ENCODE peak calls at places on chromosomes 4 and X, in five cellular contexts. P is WTC11, T is HEK293T, R is H1, B is K562. S is an unnamed sample.
A peak's percentile ranks its signal among the peaks of the same experiment; 100 is the strongest.

GRCh38 chr4:129804458-129804981 is 708.6 kb downstream of the C4orf33 start:
- DNase-seq in P (no peak), T (peak; percentile 20), R (no peak), B (no peak), S (no peak)

GRCh38 chr4:30718889-30719252 is 1.3 kb upstream of the PCDH7 start:
- DNase-seq in P (no peak), T (no peak), R (no peak), B (no peak), S (no peak)

GRCh38 chrX:115949900-115950822 is 220.4 kb upstream of the AGTR2 start:
- DNase-seq in P (peak; percentile 40), T (peak; percentile 46), R (no peak), B (no peak), S (peak; percentile 33)

GRCh38 chr4:110586137-110586850 is 36.6 kb downstream of the PITX2 start:
- DNase-seq in P (no peak), T (peak; percentile 57), R (no peak), B (no peak), S (no peak)

GRCh38 chrX:71911023-71911730 is 532 bp downstream of the NHSL2 start:
- DNase-seq in P (peak; percentile 73), T (peak; percentile 46), R (peak; percentile 73), B (no peak), S (no peak)

GRCh38 chr4:110270492-110271197 is 72.2 kb upstream of the ELOVL6 start:
- DNase-seq in P (no peak), T (no peak), R (no peak), B (no peak), S (no peak)

GRCh38 chrX:22800360-22800759 is 199.4 kb upstream of the DDX53 start:
- DNase-seq in P (no peak), T (no peak), R (no peak), B (no peak), S (no peak)

GRCh38 chrX:94400488-94400887 is 726.5 kb downstream of the FAM133A start:
- DNase-seq in P (peak; percentile 9), T (no peak), R (no peak), B (no peak), S (peak; percentile 0)

GRCh38 chr4:85407546-85407945 is 67.4 kb upstream of the ARHGAP24 start:
- DNase-seq in P (no peak), T (no peak), R (no peak), B (no peak), S (no peak)

GRCh38 chr4:67659065-67659464 is 41.9 kb downstream of the UBA6 start:
- DNase-seq in P (no peak), T (no peak), R (no peak), B (no peak), S (no peak)

GRCh38 chr4:76892001-76892400 is 5.9 kb downstream of the SOWAHB start:
- DNase-seq in P (no peak), T (no peak), R (no peak), B (no peak), S (no peak)

GRCh38 chr4:181528570-181529184 is 714.5 kb upstream of the TENM3 start:
- DNase-seq in P (peak; percentile 90), T (peak; percentile 55), R (peak; percentile 89), B (peak; percentile 25), S (peak; percentile 56)

DNA sequence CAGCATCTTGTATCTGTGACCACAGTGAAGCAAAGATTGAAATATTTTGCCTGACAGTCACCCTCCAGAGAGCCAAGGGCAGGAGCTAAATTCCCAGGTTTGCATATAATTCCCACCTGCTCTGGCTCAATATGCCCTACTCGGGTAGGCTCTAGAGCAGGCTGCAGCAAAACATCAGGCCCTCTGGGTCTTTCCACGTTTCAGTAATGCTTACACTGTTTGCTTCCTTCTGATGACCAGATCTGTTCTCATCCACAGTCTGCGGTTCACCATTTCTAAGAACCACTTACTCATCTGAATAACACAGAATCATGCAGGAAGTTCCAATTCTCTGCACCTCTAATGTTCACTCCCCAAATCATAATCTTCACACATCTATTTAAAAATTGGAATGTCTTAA is 141.4 kb downstream of the PPP3CA start:
- DNase-seq in P (no peak), T (no peak), R (no peak), B (no peak), S (no peak)
- TF ChIP-seq SP1 in P (no peak), T (no peak), R (no peak), B (no peak), S (no peak)

DNA sequence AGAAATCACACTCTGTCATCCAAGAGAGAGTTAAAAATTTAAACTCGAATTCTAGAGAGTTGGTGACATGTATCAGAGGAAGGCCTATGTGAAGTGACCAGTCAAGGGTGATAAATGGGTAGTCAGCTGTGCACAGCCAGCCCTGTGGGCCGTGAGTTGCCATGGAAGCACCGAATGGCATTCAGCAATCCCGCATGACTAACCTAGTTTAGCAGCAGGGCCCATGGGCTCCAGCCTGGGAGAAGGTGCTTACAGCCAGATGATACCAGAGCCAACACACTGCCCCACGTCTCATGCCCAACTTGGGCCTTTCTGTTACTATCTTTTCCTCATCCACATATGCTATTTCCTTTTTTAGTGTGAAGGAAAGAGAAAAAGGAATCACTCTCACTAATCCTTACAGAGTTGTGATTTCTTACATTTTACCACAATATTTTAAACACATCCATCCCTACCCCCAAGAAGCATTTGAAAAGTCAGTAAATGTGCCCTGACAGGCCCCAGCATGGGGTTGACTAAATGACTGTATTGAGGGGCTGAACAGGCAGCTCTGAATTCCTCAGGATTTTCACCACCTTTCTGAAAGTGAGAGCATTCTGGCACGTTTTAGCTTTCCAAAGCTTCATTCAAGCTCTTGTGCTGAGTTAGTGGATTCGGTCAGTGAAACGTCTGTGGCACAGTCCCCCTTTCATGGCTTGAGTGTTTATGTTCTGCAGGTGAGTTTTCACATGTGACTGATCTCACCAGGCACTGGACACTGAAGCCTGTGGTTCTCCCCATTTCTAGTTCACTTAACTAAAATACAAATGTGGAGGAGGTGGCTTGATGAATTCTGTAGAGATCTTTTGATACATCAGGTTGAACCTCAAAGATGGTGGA is 104.3 kb downstream of the AFF1 start:
- DNase-seq in P (peak; percentile 52), T (peak; percentile 33), R (peak; percentile 51), B (no peak), S (no peak)
- TF ChIP-seq SP1 in P (no peak), T (no peak), R (no peak), B (no peak), S (no peak)

GRCh38 chr4:183413562-183414200 is 30.8 kb upstream of the CDKN2AIP start:
- DNase-seq in P (no peak), T (no peak), R (no peak), B (no peak), S (no peak)
- TF ChIP-seq SP1 in P (no peak), T (no peak), R (no peak), B (no peak), S (no peak)

GRCh38 chrX:47266643-47267042 is 33.8 kb downstream of the USP11 start:
- DNase-seq in P (no peak), T (no peak), R (no peak), B (no peak), S (no peak)

GRCh38 chrX:47264507-47265173 is 31.8 kb downstream of the USP11 start:
- DNase-seq in P (no peak), T (no peak), R (no peak), B (peak; percentile 22), S (peak; percentile 38)
- TF ChIP-seq SP1 in P (no peak), T (no peak), R (no peak), B (no peak), S (no peak)

GRCh38 chr4:2790583-2791517 is 2.0 kb upstream of the SH3BP2 start:
- DNase-seq in P (peak; percentile 13), T (no peak), R (no peak), B (no peak), S (no peak)
- TF ChIP-seq SP1 in P (no peak), T (no peak), R (no peak), B (no peak), S (no peak)

DNA sequence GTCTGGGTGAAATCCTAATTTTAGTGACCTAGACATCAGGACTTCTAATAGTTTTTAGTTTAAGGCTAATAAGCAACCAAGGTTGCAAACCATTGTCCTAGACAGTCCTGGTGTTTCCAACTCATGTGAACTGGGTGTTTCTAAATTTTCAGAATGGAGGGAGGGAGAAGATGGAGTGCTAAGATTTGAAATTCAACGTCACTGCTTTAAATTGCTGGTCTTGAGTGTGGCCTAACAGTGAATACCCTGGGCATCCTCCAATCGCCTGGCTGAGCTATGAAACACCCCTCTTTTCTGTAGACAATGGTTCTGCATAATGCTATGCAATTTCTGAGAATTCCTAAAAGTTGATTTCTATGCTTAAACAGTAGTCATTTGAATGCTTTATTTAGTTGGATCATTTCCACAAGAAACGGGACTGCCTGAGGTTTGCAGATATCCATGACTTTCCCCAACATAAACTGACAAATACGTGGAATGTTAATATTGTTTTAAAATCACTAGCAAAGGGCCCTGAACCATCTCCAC is 1.2 kb downstream of the FBXL5 start:
- DNase-seq in P (no peak), T (no peak), R (no peak), B (peak; percentile 22), S (peak; percentile 31)
- TF ChIP-seq SP1 in P (no peak), T (no peak), R (no peak), B (no peak), S (no peak)

GRCh38 chrX:70476166-70476933 is 31.7 kb downstream of the DLG3 start:
- DNase-seq in P (no peak), T (no peak), R (no peak), B (no peak), S (no peak)

GRCh38 chrX:70468709-70469108 is 24.1 kb downstream of the DLG3 start:
- DNase-seq in P (no peak), T (no peak), R (no peak), B (no peak), S (no peak)

GRCh38 chrX:70466968-70467367 is 22.3 kb downstream of the DLG3 start:
- DNase-seq in P (no peak), T (no peak), R (no peak), B (no peak), S (no peak)

DNA sequence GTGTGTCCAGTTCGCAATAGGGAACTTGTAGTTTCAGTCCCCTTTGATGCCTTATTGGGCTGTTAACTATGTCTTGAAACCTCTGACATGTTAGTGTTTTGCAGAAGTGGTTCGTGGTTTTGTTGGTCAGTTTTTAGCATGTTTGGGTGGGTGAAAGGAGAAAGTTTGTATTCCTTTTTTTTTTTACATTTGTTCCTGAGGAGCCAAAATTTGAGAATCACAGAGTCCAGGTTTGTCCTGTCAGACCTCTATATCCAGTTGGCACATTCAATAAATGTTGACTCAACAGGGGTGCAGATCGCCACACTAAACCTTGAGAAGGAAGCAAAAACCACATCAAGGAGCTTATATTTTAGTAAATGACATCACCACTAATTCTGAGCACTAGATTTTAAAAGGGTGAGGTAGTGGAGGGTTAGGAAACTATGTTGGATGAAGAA is 26.2 kb downstream of the DLG3 start:
- DNase-seq in P (no peak), T (no peak), R (no peak), B (no peak), S (no peak)
- TF ChIP-seq SP1 in P (no peak), T (no peak), R (no peak), B (no peak), S (no peak)